ENCODE peak calls at places on chromosome 7, in eight cellular contexts. Z is NCI-H187 treated with DMSO at 0.1 percent for 48 hours; V is fibroblast of the aortic adventitia; C is central memory CD8-positive, alpha-beta T cell; L is left lobe of liver; T is astrocyte; E is anterior cingulate cortex; N is iris pigment epithelial cell. P is an unnamed sample.

GRCh38 chr7:70833726-70834125 is 298.2 kb upstream of the GALNT17 start:
- DNase-seq in N (peak; percentile 77), V (peak; percentile 76), Z (no peak), C (no peak), L (no peak), E (no peak), T (peak; percentile 93), P (no peak)

GRCh38 chr7:85714182-85714581 is 527.3 kb upstream of the SEMA3D start:
- DNase-seq in T (no peak), Z (no peak), L (no peak), N (no peak), C (no peak), E (no peak), V (no peak), P (no peak)

GRCh38 chr7:33428415-33428814 is 299.1 kb downstream of the BBS9 start:
- DNase-seq in N (no peak), C (no peak), Z (no peak), V (no peak), T (no peak), E (no peak), L (no peak), P (no peak)

GRCh38 chr7:4236389-4236788 is 445.7 kb upstream of the FOXK1 start:
- DNase-seq in T (no peak), N (no peak), E (no peak), Z (no peak), C (no peak), L (no peak), V (no peak), P (no peak)

GRCh38 chr7:102424787-102425218 is 8.6 kb upstream of the ORAI2 start:
- DNase-seq in L (no peak), T (no peak), E (no peak), C (no peak), N (no peak), Z (no peak), V (no peak), P (no peak)

GRCh38 chr7:26291699-26292538 is at the start of gene SNX10:
- DNase-seq in N (peak; percentile 21), C (peak; percentile 48), E (peak; percentile 12), Z (no peak), T (peak; percentile 18), V (no peak), L (peak; percentile 82), P (peak; percentile 58)

GRCh38 chr7:3089493-3089892 is 45.8 kb upstream of the CARD11 start:
- DNase-seq in T (no peak), N (no peak), V (no peak), Z (no peak), E (no peak), C (no peak), L (no peak), P (no peak)

GRCh38 chr7:109964780-109965179 is 1126.1 kb upstream of the LRRN3 start:
- DNase-seq in N (no peak), C (no peak), Z (no peak), V (no peak), T (no peak), E (no peak), L (no peak), P (no peak)

GRCh38 chr7:139823855-139824670 is 5.0 kb upstream of the TBXAS1 start:
- DNase-seq in Z (no peak), T (peak; percentile 11), E (no peak), L (no peak), V (peak; percentile 56), N (no peak), C (no peak), P (no peak)

GRCh38 chr7:30470783-30471182 is 7.8 kb downstream of the NOD1 start:
- DNase-seq in V (peak; percentile 90), E (no peak), Z (peak; percentile 74), C (no peak), L (peak; percentile 38), N (peak; percentile 93), T (peak; percentile 90), P (peak; percentile 85)

GRCh38 chr7:151428393-151429231 is 11.3 kb downstream of the CRYGN start:
- DNase-seq in C (no peak), Z (no peak), N (peak; percentile 87), T (peak; percentile 96), L (no peak), V (peak; percentile 78), E (peak; percentile 7), P (no peak)

GRCh38 chr7:18177815-18178660 is 150.4 kb upstream of the PRPS1L1 start:
- DNase-seq in N (peak; percentile 49), L (no peak), C (no peak), V (peak; percentile 64), T (peak; percentile 77), E (no peak), Z (no peak), P (peak; percentile 39)

GRCh38 chr7:19161671-19162070 is 16.4 kb upstream of the FERD3L start:
- DNase-seq in V (peak; percentile 16), E (no peak), L (no peak), N (peak; percentile 55), C (no peak), Z (no peak), T (no peak), P (no peak)

GRCh38 chr7:134891262-134892001 is 94.9 kb upstream of the AGBL3 start:
- DNase-seq in V (peak; percentile 99), L (peak; percentile 95), E (peak; percentile 78), T (peak; percentile 96), C (no peak), N (peak; percentile 96), Z (no peak), P (peak; percentile 61)

GRCh38 chr7:2730846-2731770 is 43.1 kb downstream of the AMZ1 start:
- DNase-seq in C (no peak), V (no peak), L (peak; percentile 37), E (no peak), T (no peak), Z (no peak), N (no peak), P (no peak)

P was measured in lung.